ENCODE peak calls at places on chromosomes 12 and 14, in eight cellular contexts. D is activated T-cell treated with anti-CD3 and anti-CD28 coated beads, Interleukin-2, amount 50 U/mL, for 1 hour; O is NCI-H510A treated with DMSO at 0.1 percent for 48 hours; Q is T-cell; F is cardiac muscle cell; V is mammary epithelial cell; S is ascending aorta; B is GM12865. M is an unnamed sample.

GRCh38 chr14:90495357-90496276 is 98.8 kb downstream of the CALM1 start:
- DNase-seq in D (peak), O (no peak), F (peak), B (peak), V (peak), S (no peak), Q (peak), M (peak)

GRCh38 chr12:86186449-86186848 is 69.7 kb downstream of the MGAT4C start:
- DNase-seq in B (peak), V (peak), D (no peak), F (no peak), Q (no peak), O (no peak), S (no peak), M (no peak)

GRCh38 chr14:26596722-26597030 is 1.2 kb downstream of the NOVA1 start:
- DNase-seq in F (peak), Q (no peak), V (no peak), O (peak), D (no peak), B (no peak), S (no peak), M (no peak)

GRCh38 chr12:21438643-21439042 is 1.2 kb downstream of the PYROXD1 start:
- DNase-seq in V (no peak), S (no peak), B (no peak), Q (no peak), F (no peak), O (peak), D (no peak), M (no peak)

GRCh38 chr12:113246478-113247122 is 25.3 kb downstream of the TPCN1 start:
- DNase-seq in V (no peak), O (peak), Q (no peak), F (no peak), D (no peak), S (no peak), B (no peak), M (no peak)

GRCh38 chr14:67241416-67242362 is at the start of gene PALS1:
- DNase-seq in B (no peak), S (peak), O (peak), D (no peak), V (peak), F (peak), Q (peak), M (peak)

GRCh38 chr12:59118356-59118755 is 198.1 kb upstream of the LRIG3 start:
- DNase-seq in F (no peak), S (no peak), V (no peak), O (no peak), D (no peak), B (no peak), Q (no peak), M (no peak)

GRCh38 chr14:91354979-91355685 is 62.5 kb downstream of the CCDC88C start:
- DNase-seq in O (peak), S (no peak), V (no peak), Q (no peak), D (peak), F (no peak), B (peak), M (no peak)

GRCh38 chr12:14776236-14776959 is 26.9 kb downstream of the WBP11 start:
- DNase-seq in B (no peak), V (no peak), Q (no peak), F (no peak), D (no peak), S (no peak), O (no peak), M (peak)

GRCh38 chr14:20294636-20295035 is 11.1 kb downstream of the TTC5 start:
- DNase-seq in B (no peak), V (no peak), O (no peak), Q (no peak), F (no peak), S (no peak), D (no peak), M (no peak)

GRCh38 chr12:6229224-6229748 is 29.1 kb downstream of the CD9 start:
- DNase-seq in O (no peak), V (peak), F (no peak), D (no peak), B (no peak), Q (no peak), S (no peak), M (no peak)

GRCh38 chr14:53596845-53597525 is 359.6 kb downstream of the BMP4 start:
- DNase-seq in F (no peak), B (no peak), Q (no peak), O (no peak), D (no peak), S (no peak), V (no peak), M (no peak)

GRCh38 chr12:16175893-16176292 is 101.6 kb downstream of the SLC15A5 start:
- DNase-seq in Q (no peak), S (no peak), O (no peak), D (no peak), B (no peak), F (peak), V (no peak), M (no peak)

GRCh38 chr14:39957290-39957689 is 525.1 kb upstream of the FBXO33 start:
- DNase-seq in D (no peak), B (peak), V (no peak), O (no peak), Q (no peak), F (no peak), S (no peak), M (no peak)

GRCh38 chr12:6938353-6939186 is 5.0 kb upstream of the RNU7-1 start:
- DNase-seq in D (no peak), O (no peak), Q (no peak), S (no peak), B (peak), V (no peak), F (no peak), M (no peak)

GRCh38 chr12:68098939-68099338 is 60.6 kb downstream of the IFNG start:
- DNase-seq in F (no peak), O (no peak), Q (no peak), S (no peak), B (no peak), V (no peak), D (no peak), M (no peak)

GRCh38 chr12:12902036-12902435 is 10.7 kb downstream of the GPRC5A start:
- DNase-seq in Q (no peak), S (no peak), V (peak), B (no peak), F (no peak), O (no peak), D (no peak), M (peak)

GRCh38 chr12:90062799-90063198 is 354.2 kb upstream of the ATP2B1 start:
- DNase-seq in B (no peak), S (no peak), O (no peak), V (peak), Q (no peak), F (peak), D (no peak), M (no peak)

GRCh38 chr14:61559641-61560201 is 135.6 kb upstream of the HIF1A start:
- DNase-seq in S (peak), O (peak), B (no peak), Q (no peak), V (no peak), D (no peak), F (no peak), M (no peak)

GRCh38 chr12:62190921-62191746 is 69.1 kb upstream of the USP15 start:
- DNase-seq in D (peak), V (no peak), Q (peak), B (no peak), S (no peak), F (peak), O (no peak), M (no peak)

GRCh38 chr12:10031771-10032175 is 1.3 kb downstream of the CLEC9A start:
- DNase-seq in B (no peak), V (peak), O (no peak), F (no peak), S (no peak), Q (no peak), D (no peak), M (peak)

GRCh38 chr12:32419520-32419960 is 20.2 kb downstream of the FGD4 start:
- DNase-seq in B (peak), V (peak), O (no peak), S (no peak), D (no peak), F (peak), Q (no peak), M (peak)

GRCh38 chr14:80133457-80133856 is 77.8 kb downstream of the DIO2 start:
- DNase-seq in F (no peak), D (no peak), S (no peak), Q (no peak), V (no peak), B (no peak), O (no peak), M (no peak)